ENCODE peak calls at places on chromosome 11, in seven cellular contexts. One of them, this sample, is unnamed.

GRCh38 chr11:96961931-96962330 is 572.1 kb downstream of the JRKL start:
- DNase-seq in type B pancreatic cell: no peak
- DNase-seq in left cardiac atrium: no peak
- DNase-seq in islet precursor cell: no peak
- DNase-seq in AG04450: no peak
- DNase-seq in ascending aorta: no peak
- DNase-seq in stimulated activated CD8-positive, alpha-beta memory T cell treated with anti-CD3 and anti-CD28 coated beads, Interleukin-7, amount 100 ng/mL, for 1 hour: no peak
- DNase-seq in this sample: no peak

GRCh38 chr11:24233041-24233440 is 263.8 kb upstream of the LUZP2 start:
- DNase-seq in type B pancreatic cell: no peak
- DNase-seq in left cardiac atrium: no peak
- DNase-seq in islet precursor cell: no peak
- DNase-seq in AG04450: no peak
- DNase-seq in ascending aorta: no peak
- DNase-seq in stimulated activated CD8-positive, alpha-beta memory T cell treated with anti-CD3 and anti-CD28 coated beads, Interleukin-7, amount 100 ng/mL, for 1 hour: no peak
- DNase-seq in this sample: no peak

GRCh38 chr11:95922536-95923440 is 1.1 kb downstream of the MTMR2 start:
- DNase-seq in type B pancreatic cell: no peak
- DNase-seq in left cardiac atrium: no peak
- DNase-seq in islet precursor cell: no peak
- DNase-seq in AG04450: no peak
- DNase-seq in ascending aorta: no peak
- DNase-seq in stimulated activated CD8-positive, alpha-beta memory T cell treated with anti-CD3 and anti-CD28 coated beads, Interleukin-7, amount 100 ng/mL, for 1 hour: no peak
- DNase-seq in this sample: no peak

GRCh38 chr11:65776710-65777141 is 4.0 kb downstream of the AP5B1 start:
- DNase-seq in type B pancreatic cell: peak; percentile 52
- DNase-seq in left cardiac atrium: no peak
- DNase-seq in islet precursor cell: no peak
- DNase-seq in AG04450: no peak
- DNase-seq in ascending aorta: peak; percentile 63
- DNase-seq in stimulated activated CD8-positive, alpha-beta memory T cell treated with anti-CD3 and anti-CD28 coated beads, Interleukin-7, amount 100 ng/mL, for 1 hour: no peak
- DNase-seq in this sample: no peak

GRCh38 chr11:19552100-19552499 is 160.5 kb upstream of the NAV2 start:
- DNase-seq in type B pancreatic cell: no peak
- DNase-seq in left cardiac atrium: no peak
- DNase-seq in islet precursor cell: no peak
- DNase-seq in AG04450: no peak
- DNase-seq in ascending aorta: no peak
- DNase-seq in stimulated activated CD8-positive, alpha-beta memory T cell treated with anti-CD3 and anti-CD28 coated beads, Interleukin-7, amount 100 ng/mL, for 1 hour: no peak
- DNase-seq in this sample: no peak

GRCh38 chr11:3189193-3189843 is 24.2 kb upstream of the OSBPL5 start:
- DNase-seq in type B pancreatic cell: no peak
- DNase-seq in left cardiac atrium: no peak
- DNase-seq in islet precursor cell: peak; percentile 62
- DNase-seq in AG04450: no peak
- DNase-seq in ascending aorta: peak; percentile 53
- DNase-seq in stimulated activated CD8-positive, alpha-beta memory T cell treated with anti-CD3 and anti-CD28 coated beads, Interleukin-7, amount 100 ng/mL, for 1 hour: no peak
- DNase-seq in this sample: no peak

GRCh38 chr11:111945198-111945597 is 8.1 kb downstream of the DIXDC1 start:
- DNase-seq in type B pancreatic cell: no peak
- DNase-seq in left cardiac atrium: no peak
- DNase-seq in islet precursor cell: no peak
- DNase-seq in AG04450: no peak
- DNase-seq in ascending aorta: no peak
- DNase-seq in stimulated activated CD8-positive, alpha-beta memory T cell treated with anti-CD3 and anti-CD28 coated beads, Interleukin-7, amount 100 ng/mL, for 1 hour: no peak
- DNase-seq in this sample: no peak

GRCh38 chr11:18934195-18934808 is 4.9 kb downstream of the MRGPRX1 start:
- DNase-seq in type B pancreatic cell: no peak
- DNase-seq in left cardiac atrium: no peak
- DNase-seq in islet precursor cell: no peak
- DNase-seq in AG04450: no peak
- DNase-seq in ascending aorta: no peak
- DNase-seq in stimulated activated CD8-positive, alpha-beta memory T cell treated with anti-CD3 and anti-CD28 coated beads, Interleukin-7, amount 100 ng/mL, for 1 hour: no peak
- DNase-seq in this sample: no peak

GRCh38 chr11:61082931-61083531 is 19.3 kb upstream of the CD5 start:
- DNase-seq in type B pancreatic cell: no peak
- DNase-seq in left cardiac atrium: no peak
- DNase-seq in islet precursor cell: no peak
- DNase-seq in AG04450: no peak
- DNase-seq in ascending aorta: no peak
- DNase-seq in stimulated activated CD8-positive, alpha-beta memory T cell treated with anti-CD3 and anti-CD28 coated beads, Interleukin-7, amount 100 ng/mL, for 1 hour: no peak
- DNase-seq in this sample: no peak

GRCh38 chr11:61962213-61963015 is 5.0 kb downstream of the FTH1 start:
- DNase-seq in type B pancreatic cell: no peak
- DNase-seq in left cardiac atrium: no peak
- DNase-seq in islet precursor cell: no peak
- DNase-seq in AG04450: no peak
- DNase-seq in ascending aorta: peak; percentile 67
- DNase-seq in stimulated activated CD8-positive, alpha-beta memory T cell treated with anti-CD3 and anti-CD28 coated beads, Interleukin-7, amount 100 ng/mL, for 1 hour: no peak
- DNase-seq in this sample: no peak

GRCh38 chr11:111207213-111207612 is 38.3 kb upstream of the POU2AF2 start:
- DNase-seq in type B pancreatic cell: no peak
- DNase-seq in left cardiac atrium: no peak
- DNase-seq in islet precursor cell: no peak
- DNase-seq in AG04450: no peak
- DNase-seq in ascending aorta: no peak
- DNase-seq in stimulated activated CD8-positive, alpha-beta memory T cell treated with anti-CD3 and anti-CD28 coated beads, Interleukin-7, amount 100 ng/mL, for 1 hour: no peak
- DNase-seq in this sample: no peak

GRCh38 chr11:88886796-88887195 is 179.0 kb downstream of the GRM5 start:
- DNase-seq in type B pancreatic cell: no peak
- DNase-seq in left cardiac atrium: no peak
- DNase-seq in islet precursor cell: peak; percentile 59
- DNase-seq in AG04450: peak; percentile 10
- DNase-seq in ascending aorta: no peak
- DNase-seq in stimulated activated CD8-positive, alpha-beta memory T cell treated with anti-CD3 and anti-CD28 coated beads, Interleukin-7, amount 100 ng/mL, for 1 hour: no peak
- DNase-seq in this sample: no peak

GRCh38 chr11:10486161-10486840 is 31.2 kb downstream of the AMPD3 start:
- DNase-seq in type B pancreatic cell: peak; percentile 48
- DNase-seq in left cardiac atrium: no peak
- DNase-seq in islet precursor cell: no peak
- DNase-seq in AG04450: no peak
- DNase-seq in ascending aorta: peak; percentile 50
- DNase-seq in stimulated activated CD8-positive, alpha-beta memory T cell treated with anti-CD3 and anti-CD28 coated beads, Interleukin-7, amount 100 ng/mL, for 1 hour: no peak
- DNase-seq in this sample: no peak

GRCh38 chr11:110147965-110148709 is 54.9 kb downstream of the ZC3H12C start:
- DNase-seq in type B pancreatic cell: no peak
- DNase-seq in left cardiac atrium: no peak
- DNase-seq in islet precursor cell: no peak
- DNase-seq in AG04450: peak; percentile 43
- DNase-seq in ascending aorta: no peak
- DNase-seq in stimulated activated CD8-positive, alpha-beta memory T cell treated with anti-CD3 and anti-CD28 coated beads, Interleukin-7, amount 100 ng/mL, for 1 hour: no peak
- DNase-seq in this sample: no peak

GRCh38 chr11:63683133-63683991 is 2.1 kb downstream of the RTN3 start:
- DNase-seq in type B pancreatic cell: no peak
- DNase-seq in left cardiac atrium: no peak
- DNase-seq in islet precursor cell: no peak
- DNase-seq in AG04450: no peak
- DNase-seq in ascending aorta: no peak
- DNase-seq in stimulated activated CD8-positive, alpha-beta memory T cell treated with anti-CD3 and anti-CD28 coated beads, Interleukin-7, amount 100 ng/mL, for 1 hour: no peak
- DNase-seq in this sample: no peak

GRCh38 chr11:35689081-35689996 is 26.8 kb downstream of the TRIM44 start:
- DNase-seq in type B pancreatic cell: no peak
- DNase-seq in left cardiac atrium: no peak
- DNase-seq in islet precursor cell: no peak
- DNase-seq in AG04450: no peak
- DNase-seq in ascending aorta: no peak
- DNase-seq in stimulated activated CD8-positive, alpha-beta memory T cell treated with anti-CD3 and anti-CD28 coated beads, Interleukin-7, amount 100 ng/mL, for 1 hour: no peak
- DNase-seq in this sample: no peak

GRCh38 chr11:122045181-122045586 is 70.8 kb downstream of the BLID start:
- DNase-seq in type B pancreatic cell: no peak
- DNase-seq in left cardiac atrium: no peak
- DNase-seq in islet precursor cell: no peak
- DNase-seq in AG04450: peak; percentile 29
- DNase-seq in ascending aorta: no peak
- DNase-seq in stimulated activated CD8-positive, alpha-beta memory T cell treated with anti-CD3 and anti-CD28 coated beads, Interleukin-7, amount 100 ng/mL, for 1 hour: no peak
- DNase-seq in this sample: no peak

GRCh38 chr11:68859123-68859522 is 17.4 kb upstream of the CPT1A start:
- DNase-seq in type B pancreatic cell: no peak
- DNase-seq in left cardiac atrium: no peak
- DNase-seq in islet precursor cell: no peak
- DNase-seq in AG04450: no peak
- DNase-seq in ascending aorta: no peak
- DNase-seq in stimulated activated CD8-positive, alpha-beta memory T cell treated with anti-CD3 and anti-CD28 coated beads, Interleukin-7, amount 100 ng/mL, for 1 hour: no peak
- DNase-seq in this sample: no peak

GRCh38 chr11:59216654-59217640 is 4.2 kb upstream of the MPEG1 start:
- DNase-seq in type B pancreatic cell: no peak
- DNase-seq in left cardiac atrium: no peak
- DNase-seq in islet precursor cell: no peak
- DNase-seq in AG04450: no peak
- DNase-seq in ascending aorta: no peak
- DNase-seq in stimulated activated CD8-positive, alpha-beta memory T cell treated with anti-CD3 and anti-CD28 coated beads, Interleukin-7, amount 100 ng/mL, for 1 hour: no peak
- DNase-seq in this sample: no peak